ENCODE peak calls at places on chromosomes 2 and 18, in nine cellular contexts. One of them, this sample, is unnamed.

GRCh38 chr18:45728341-45729010 is 4.5 kb downstream of the SLC14A1 start:
- DNase-seq in AG10803: peak
- DNase-seq in thoracic aorta: no peak
- DNase-seq in brain microvascular endothelial cell: no peak
- DNase-seq in GM20000: no peak
- DNase-seq in nephron progenitor cell: no peak
- DNase-seq in cardiac muscle cell: peak
- DNase-seq in mesothelial cell of epicardium: no peak
- DNase-seq in A549: no peak
- DNase-seq in this sample: peak

GRCh38 chr2:237627463-237628321 is at the start of gene LRRFIP1:
- DNase-seq in AG10803: no peak
- DNase-seq in thoracic aorta: no peak
- DNase-seq in brain microvascular endothelial cell: no peak
- DNase-seq in GM20000: no peak
- DNase-seq in nephron progenitor cell: peak
- DNase-seq in cardiac muscle cell: peak
- DNase-seq in mesothelial cell of epicardium: peak
- DNase-seq in A549: no peak
- DNase-seq in this sample: peak

GRCh38 chr18:46332956-46333355 is 228.8 kb downstream of the HAUS1 start:
- DNase-seq in AG10803: no peak
- DNase-seq in thoracic aorta: no peak
- DNase-seq in brain microvascular endothelial cell: no peak
- DNase-seq in GM20000: no peak
- DNase-seq in nephron progenitor cell: peak
- DNase-seq in cardiac muscle cell: no peak
- DNase-seq in mesothelial cell of epicardium: no peak
- DNase-seq in A549: no peak
- DNase-seq in this sample: no peak

GRCh38 chr18:63161032-63161727 is 158.4 kb downstream of the BCL2 start:
- DNase-seq in AG10803: no peak
- DNase-seq in thoracic aorta: no peak
- DNase-seq in brain microvascular endothelial cell: no peak
- DNase-seq in GM20000: peak
- DNase-seq in nephron progenitor cell: no peak
- DNase-seq in cardiac muscle cell: peak
- DNase-seq in mesothelial cell of epicardium: no peak
- DNase-seq in A549: no peak
- DNase-seq in this sample: no peak

GRCh38 chr18:24539866-24540604 is 79.6 kb downstream of the HRH4 start:
- DNase-seq in AG10803: no peak
- DNase-seq in thoracic aorta: no peak
- DNase-seq in brain microvascular endothelial cell: no peak
- DNase-seq in GM20000: no peak
- DNase-seq in nephron progenitor cell: no peak
- DNase-seq in cardiac muscle cell: peak
- DNase-seq in mesothelial cell of epicardium: no peak
- DNase-seq in A549: no peak
- DNase-seq in this sample: no peak

GRCh38 chr2:204655626-204656025 is 110.4 kb downstream of the PARD3B start:
- DNase-seq in AG10803: no peak
- DNase-seq in thoracic aorta: no peak
- DNase-seq in brain microvascular endothelial cell: no peak
- DNase-seq in GM20000: no peak
- DNase-seq in nephron progenitor cell: no peak
- DNase-seq in cardiac muscle cell: no peak
- DNase-seq in mesothelial cell of epicardium: no peak
- DNase-seq in A549: no peak
- DNase-seq in this sample: peak

GRCh38 chr18:2963048-2963447 is 49.9 kb downstream of the LPIN2 start:
- DNase-seq in AG10803: no peak
- DNase-seq in thoracic aorta: no peak
- DNase-seq in brain microvascular endothelial cell: no peak
- DNase-seq in GM20000: no peak
- DNase-seq in nephron progenitor cell: no peak
- DNase-seq in cardiac muscle cell: no peak
- DNase-seq in mesothelial cell of epicardium: no peak
- DNase-seq in A549: no peak
- DNase-seq in this sample: no peak

GRCh38 chr2:104702451-104702850 is 151.5 kb upstream of the POU3F3 start:
- DNase-seq in AG10803: no peak
- DNase-seq in thoracic aorta: no peak
- DNase-seq in brain microvascular endothelial cell: no peak
- DNase-seq in GM20000: no peak
- DNase-seq in nephron progenitor cell: peak
- DNase-seq in cardiac muscle cell: no peak
- DNase-seq in mesothelial cell of epicardium: no peak
- DNase-seq in A549: no peak
- DNase-seq in this sample: no peak

GRCh38 chr2:10415048-10415447 is 33.1 kb downstream of the ODC1 start:
- DNase-seq in AG10803: no peak
- DNase-seq in thoracic aorta: no peak
- DNase-seq in brain microvascular endothelial cell: no peak
- DNase-seq in GM20000: no peak
- DNase-seq in nephron progenitor cell: no peak
- DNase-seq in cardiac muscle cell: no peak
- DNase-seq in mesothelial cell of epicardium: no peak
- DNase-seq in A549: no peak
- DNase-seq in this sample: no peak

GRCh38 chr2:7539077-7539476 is 621.9 kb downstream of the RNF144A start:
- DNase-seq in AG10803: no peak
- DNase-seq in thoracic aorta: no peak
- DNase-seq in brain microvascular endothelial cell: peak
- DNase-seq in GM20000: no peak
- DNase-seq in nephron progenitor cell: no peak
- DNase-seq in cardiac muscle cell: no peak
- DNase-seq in mesothelial cell of epicardium: no peak
- DNase-seq in A549: no peak
- DNase-seq in this sample: no peak

GRCh38 chr2:129620411-129620810 is 359.1 kb upstream of the RAB6C start:
- DNase-seq in AG10803: no peak
- DNase-seq in thoracic aorta: no peak
- DNase-seq in brain microvascular endothelial cell: no peak
- DNase-seq in GM20000: no peak
- DNase-seq in nephron progenitor cell: no peak
- DNase-seq in cardiac muscle cell: no peak
- DNase-seq in mesothelial cell of epicardium: no peak
- DNase-seq in A549: no peak
- DNase-seq in this sample: no peak

GRCh38 chr2:75342504-75343175 is 143.3 kb upstream of the TACR1 start:
- DNase-seq in AG10803: no peak
- DNase-seq in thoracic aorta: no peak
- DNase-seq in brain microvascular endothelial cell: no peak
- DNase-seq in GM20000: no peak
- DNase-seq in nephron progenitor cell: no peak
- DNase-seq in cardiac muscle cell: no peak
- DNase-seq in mesothelial cell of epicardium: no peak
- DNase-seq in A549: no peak
- DNase-seq in this sample: no peak

GRCh38 chr2:14722919-14723559 is 90.5 kb downstream of the LRATD1 start:
- DNase-seq in AG10803: peak
- DNase-seq in thoracic aorta: no peak
- DNase-seq in brain microvascular endothelial cell: no peak
- DNase-seq in GM20000: no peak
- DNase-seq in nephron progenitor cell: no peak
- DNase-seq in cardiac muscle cell: no peak
- DNase-seq in mesothelial cell of epicardium: no peak
- DNase-seq in A549: no peak
- DNase-seq in this sample: no peak

GRCh38 chr2:217049931-217050330 is 190.1 kb upstream of the TNP1 start:
- DNase-seq in AG10803: no peak
- DNase-seq in thoracic aorta: no peak
- DNase-seq in brain microvascular endothelial cell: no peak
- DNase-seq in GM20000: no peak
- DNase-seq in nephron progenitor cell: no peak
- DNase-seq in cardiac muscle cell: no peak
- DNase-seq in mesothelial cell of epicardium: no peak
- DNase-seq in A549: no peak
- DNase-seq in this sample: no peak

GRCh38 chr2:154293864-154294263 is 404.6 kb upstream of the KCNJ3 start:
- DNase-seq in AG10803: no peak
- DNase-seq in thoracic aorta: no peak
- DNase-seq in brain microvascular endothelial cell: no peak
- DNase-seq in GM20000: no peak
- DNase-seq in nephron progenitor cell: no peak
- DNase-seq in cardiac muscle cell: no peak
- DNase-seq in mesothelial cell of epicardium: no peak
- DNase-seq in A549: no peak
- DNase-seq in this sample: no peak
- TF ChIP-seq CTCF in AG10803: no peak
- TF ChIP-seq CTCF in thoracic aorta: no peak
- TF ChIP-seq CTCF in brain microvascular endothelial cell: no peak
- TF ChIP-seq CTCF in GM20000: no peak
- TF ChIP-seq CTCF in nephron progenitor cell: no peak
- TF ChIP-seq CTCF in cardiac muscle cell: no peak
- TF ChIP-seq CTCF in mesothelial cell of epicardium: no peak
- TF ChIP-seq CTCF in A549: no peak
- TF ChIP-seq CTCF in this sample: no peak

GRCh38 chr2:184646593-184646992 is 48.3 kb downstream of the ZNF804A start:
- DNase-seq in AG10803: no peak
- DNase-seq in thoracic aorta: no peak
- DNase-seq in brain microvascular endothelial cell: no peak
- DNase-seq in GM20000: no peak
- DNase-seq in nephron progenitor cell: no peak
- DNase-seq in cardiac muscle cell: no peak
- DNase-seq in mesothelial cell of epicardium: no peak
- DNase-seq in A549: no peak
- DNase-seq in this sample: no peak

GRCh38 chr2:184646177-184646576 is 47.8 kb downstream of the ZNF804A start:
- DNase-seq in AG10803: peak
- DNase-seq in thoracic aorta: no peak
- DNase-seq in brain microvascular endothelial cell: peak
- DNase-seq in GM20000: no peak
- DNase-seq in nephron progenitor cell: no peak
- DNase-seq in cardiac muscle cell: peak
- DNase-seq in mesothelial cell of epicardium: no peak
- DNase-seq in A549: no peak
- DNase-seq in this sample: no peak

GRCh38 chr2:184644685-184645084 is 46.4 kb downstream of the ZNF804A start:
- DNase-seq in AG10803: no peak
- DNase-seq in thoracic aorta: no peak
- DNase-seq in brain microvascular endothelial cell: no peak
- DNase-seq in GM20000: no peak
- DNase-seq in nephron progenitor cell: no peak
- DNase-seq in cardiac muscle cell: peak
- DNase-seq in mesothelial cell of epicardium: no peak
- DNase-seq in A549: no peak
- DNase-seq in this sample: peak
- TF ChIP-seq CTCF in AG10803: peak
- TF ChIP-seq CTCF in thoracic aorta: no peak
- TF ChIP-seq CTCF in brain microvascular endothelial cell: no peak
- TF ChIP-seq CTCF in GM20000: no peak
- TF ChIP-seq CTCF in nephron progenitor cell: no peak
- TF ChIP-seq CTCF in cardiac muscle cell: no peak
- TF ChIP-seq CTCF in mesothelial cell of epicardium: peak
- TF ChIP-seq CTCF in A549: no peak
- TF ChIP-seq CTCF in this sample: no peak

DNA sequence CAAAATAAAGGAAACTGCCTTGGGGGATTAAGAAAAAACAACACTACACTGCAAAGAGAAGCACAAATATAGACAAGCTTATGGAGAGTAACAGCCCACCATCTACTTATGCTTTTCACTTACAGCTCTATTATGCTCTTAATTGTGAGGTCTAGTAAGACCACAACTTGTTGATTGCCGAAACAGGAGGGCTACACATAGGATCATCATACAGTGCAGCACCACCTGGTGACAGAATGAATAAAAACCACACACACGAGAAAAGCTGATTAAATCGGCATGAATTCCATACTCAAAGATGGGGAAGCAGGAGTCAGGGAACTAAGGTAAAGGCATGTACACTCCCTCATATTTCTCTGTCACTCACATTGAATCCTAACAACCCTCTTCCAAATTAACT is 259.2 kb downstream of the IKZF2 start:
- DNase-seq in AG10803: peak
- DNase-seq in thoracic aorta: no peak
- DNase-seq in brain microvascular endothelial cell: peak
- DNase-seq in GM20000: no peak
- DNase-seq in nephron progenitor cell: no peak
- DNase-seq in cardiac muscle cell: peak
- DNase-seq in mesothelial cell of epicardium: no peak
- DNase-seq in A549: peak
- DNase-seq in this sample: peak
- TF ChIP-seq CTCF in AG10803: peak
- TF ChIP-seq CTCF in thoracic aorta: no peak
- TF ChIP-seq CTCF in brain microvascular endothelial cell: peak
- TF ChIP-seq CTCF in GM20000: no peak
- TF ChIP-seq CTCF in nephron progenitor cell: no peak
- TF ChIP-seq CTCF in cardiac muscle cell: peak
- TF ChIP-seq CTCF in mesothelial cell of epicardium: no peak
- TF ChIP-seq CTCF in A549: peak
- TF ChIP-seq CTCF in this sample: peak

DNA sequence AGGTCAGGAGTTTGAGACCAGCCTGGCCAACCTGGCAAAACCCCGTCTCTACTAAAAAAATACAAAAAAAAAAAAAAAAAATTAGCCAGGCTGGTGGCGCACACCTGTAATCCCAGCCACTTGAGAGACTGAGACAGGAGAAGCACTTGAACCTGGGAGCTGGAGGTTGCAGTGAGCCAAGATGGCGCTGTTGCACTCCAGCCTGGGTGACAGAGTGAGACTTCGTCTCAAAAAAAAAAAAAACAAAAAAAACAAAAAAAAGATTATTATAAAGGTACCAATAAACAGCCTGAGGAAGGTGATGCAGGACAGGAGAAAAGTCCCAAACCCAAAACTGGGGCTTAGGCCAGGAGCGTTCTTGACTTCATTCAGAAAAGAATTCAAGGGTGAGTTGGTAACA is 1596.4 kb upstream of the CELF4 start:
- DNase-seq in AG10803: no peak
- DNase-seq in thoracic aorta: no peak
- DNase-seq in brain microvascular endothelial cell: no peak
- DNase-seq in GM20000: no peak
- DNase-seq in nephron progenitor cell: no peak
- DNase-seq in cardiac muscle cell: no peak
- DNase-seq in mesothelial cell of epicardium: no peak
- DNase-seq in A549: no peak
- DNase-seq in this sample: no peak
- TF ChIP-seq CTCF in AG10803: no peak
- TF ChIP-seq CTCF in thoracic aorta: no peak
- TF ChIP-seq CTCF in brain microvascular endothelial cell: no peak
- TF ChIP-seq CTCF in GM20000: no peak
- TF ChIP-seq CTCF in nephron progenitor cell: no peak
- TF ChIP-seq CTCF in cardiac muscle cell: no peak
- TF ChIP-seq CTCF in mesothelial cell of epicardium: no peak
- TF ChIP-seq CTCF in A549: no peak
- TF ChIP-seq CTCF in this sample: no peak

GRCh38 chr2:171253900-171254447 is 93.3 kb upstream of the TLK1 start:
- DNase-seq in AG10803: no peak
- DNase-seq in thoracic aorta: no peak
- DNase-seq in brain microvascular endothelial cell: no peak
- DNase-seq in GM20000: no peak
- DNase-seq in nephron progenitor cell: no peak
- DNase-seq in cardiac muscle cell: no peak
- DNase-seq in mesothelial cell of epicardium: no peak
- DNase-seq in A549: no peak
- DNase-seq in this sample: no peak
- TF ChIP-seq CTCF in AG10803: no peak
- TF ChIP-seq CTCF in thoracic aorta: no peak
- TF ChIP-seq CTCF in brain microvascular endothelial cell: no peak
- TF ChIP-seq CTCF in GM20000: no peak
- TF ChIP-seq CTCF in nephron progenitor cell: no peak
- TF ChIP-seq CTCF in cardiac muscle cell: no peak
- TF ChIP-seq CTCF in mesothelial cell of epicardium: no peak
- TF ChIP-seq CTCF in A549: no peak
- TF ChIP-seq CTCF in this sample: no peak

GRCh38 chr2:44668336-44668735 is 273.2 kb upstream of the SIX3 start:
- DNase-seq in AG10803: no peak
- DNase-seq in thoracic aorta: no peak
- DNase-seq in brain microvascular endothelial cell: no peak
- DNase-seq in GM20000: peak
- DNase-seq in nephron progenitor cell: no peak
- DNase-seq in cardiac muscle cell: no peak
- DNase-seq in mesothelial cell of epicardium: no peak
- DNase-seq in A549: peak
- DNase-seq in this sample: no peak
- TF ChIP-seq CTCF in AG10803: peak
- TF ChIP-seq CTCF in thoracic aorta: no peak
- TF ChIP-seq CTCF in brain microvascular endothelial cell: peak
- TF ChIP-seq CTCF in GM20000: peak
- TF ChIP-seq CTCF in nephron progenitor cell: no peak
- TF ChIP-seq CTCF in cardiac muscle cell: peak
- TF ChIP-seq CTCF in mesothelial cell of epicardium: no peak
- TF ChIP-seq CTCF in A549: peak
- TF ChIP-seq CTCF in this sample: peak